ENCODE peak calls at places on chromosomes 11 and 22, in four cellular contexts. V is effector memory CD8-positive, alpha-beta T cell; N is activated CD8-positive, alpha-beta memory T cell treated with anti-CD3 and anti-CD28 coated beads for 4 hours; X is endothelial cell. J is an unnamed sample.

GRCh38 chr22:19942886-19943664 is 1.5 kb upstream of the TXNRD2 start:
- DNase-seq in V (no peak), N (no peak), X (no peak), J (no peak)

GRCh38 chr11:2927851-2928604 is 1.2 kb downstream of the PHLDA2 start:
- DNase-seq in V (no peak), N (no peak), X (no peak), J (peak; percentile 96)

GRCh38 chr22:17772963-17773605 is 1.2 kb downstream of the BID start:
- DNase-seq in V (no peak), N (no peak), X (no peak), J (no peak)

GRCh38 chr11:85475637-85476517 is 151.3 kb downstream of the DLG2 start:
- DNase-seq in V (no peak), N (no peak), X (no peak), J (no peak)

GRCh38 chr11:107898270-107898669 is 30.0 kb upstream of the RAB39A start:
- DNase-seq in V (no peak), N (no peak), X (peak; percentile 6), J (no peak)

GRCh38 chr11:2187267-2187707 is 15.7 kb upstream of the TH start:
- DNase-seq in V (no peak), N (no peak), X (no peak), J (no peak)

GRCh38 chr11:72787262-72788104 is 6.4 kb downstream of the STARD10 start:
- DNase-seq in V (no peak), N (no peak), X (no peak), J (peak; percentile 86)

GRCh38 chr11:6319001-6319878 is 1.1 kb downstream of the CAVIN3 start:
- DNase-seq in V (no peak), N (no peak), X (peak; percentile 53), J (no peak)

GRCh38 chr11:32781721-32782120 is 12.7 kb downstream of the CCDC73 start:
- DNase-seq in V (no peak), N (no peak), X (no peak), J (no peak)

GRCh38 chr22:49882519-49883293 is 29.1 kb downstream of the ZBED4 start:
- DNase-seq in V (no peak), N (no peak), X (no peak), J (no peak)

GRCh38 chr11:74479340-74480123 is 12.2 kb upstream of the KCNE3 start:
- DNase-seq in V (no peak), N (no peak), X (no peak), J (no peak)

GRCh38 chr11:113874920-113875413 is 405 bp downstream of the USP28 start:
- DNase-seq in V (no peak), N (peak; percentile 12), X (no peak), J (no peak)

GRCh38 chr11:67665537-67666302 is 8.7 kb downstream of the ALDH3B2 start:
- DNase-seq in V (no peak), N (no peak), X (no peak), J (no peak)

GRCh38 chr11:73463359-73463758 is 87.2 kb downstream of the RELT start:
- DNase-seq in V (no peak), N (no peak), X (no peak), J (no peak)

GRCh38 chr11:128251140-128251539 is 336.2 kb downstream of the ETS1 start:
- DNase-seq in V (no peak), N (no peak), X (no peak), J (no peak)